ENCODE peak calls at places on chromosome 17, in five cellular contexts. One of them, this sample, is unnamed.

GRCh38 chr17:58047751-58048150 is 35.5 kb upstream of the DYNLL2 start:
- DNase-seq in IMR-90: no peak
- DNase-seq in thyroid gland: no peak
- DNase-seq in aorta: no peak
- DNase-seq in H7: no peak
- DNase-seq in this sample: no peak

GRCh38 chr17:58338907-58339774 is 10.5 kb upstream of the TSPOAP1 start:
- DNase-seq in IMR-90: peak
- DNase-seq in thyroid gland: no peak
- DNase-seq in aorta: peak
- DNase-seq in H7: peak
- DNase-seq in this sample: peak

GRCh38 chr17:58330997-58331814 is 2.6 kb upstream of the TSPOAP1 start:
- DNase-seq in IMR-90: no peak
- DNase-seq in thyroid gland: no peak
- DNase-seq in aorta: peak
- DNase-seq in H7: peak
- DNase-seq in this sample: no peak

GRCh38 chr17:46821482-46822387 is 3.2 kb upstream of the WNT3 start:
- DNase-seq in IMR-90: no peak
- DNase-seq in thyroid gland: no peak
- DNase-seq in aorta: no peak
- DNase-seq in H7: peak
- DNase-seq in this sample: no peak

GRCh38 chr17:37607637-37608368 is 1.4 kb downstream of the SYNRG start:
- DNase-seq in IMR-90: no peak
- DNase-seq in thyroid gland: no peak
- DNase-seq in aorta: no peak
- DNase-seq in H7: no peak
- DNase-seq in this sample: no peak

GRCh38 chr17:20068445-20068844 is 59.3 kb downstream of the SPECC1 start:
- DNase-seq in IMR-90: no peak
- DNase-seq in thyroid gland: no peak
- DNase-seq in aorta: no peak
- DNase-seq in H7: no peak
- DNase-seq in this sample: no peak

GRCh38 chr17:5126719-5127488 is 11.1 kb downstream of the USP6 start:
- DNase-seq in IMR-90: no peak
- DNase-seq in thyroid gland: no peak
- DNase-seq in aorta: no peak
- DNase-seq in H7: no peak
- DNase-seq in this sample: no peak

GRCh38 chr17:76527430-76528111 is 9.9 kb downstream of the CYGB start:
- DNase-seq in IMR-90: peak
- DNase-seq in thyroid gland: peak
- DNase-seq in aorta: no peak
- DNase-seq in H7: peak
- DNase-seq in this sample: peak

GRCh38 chr17:40828454-40829039 is 6.1 kb upstream of the KRT10 start:
- DNase-seq in IMR-90: peak
- DNase-seq in thyroid gland: peak
- DNase-seq in aorta: no peak
- DNase-seq in H7: no peak
- DNase-seq in this sample: no peak

GRCh38 chr17:82287849-82288601 is 14.5 kb upstream of the CSNK1D start:
- DNase-seq in IMR-90: peak
- DNase-seq in thyroid gland: no peak
- DNase-seq in aorta: peak
- DNase-seq in H7: no peak
- DNase-seq in this sample: peak

DNA sequence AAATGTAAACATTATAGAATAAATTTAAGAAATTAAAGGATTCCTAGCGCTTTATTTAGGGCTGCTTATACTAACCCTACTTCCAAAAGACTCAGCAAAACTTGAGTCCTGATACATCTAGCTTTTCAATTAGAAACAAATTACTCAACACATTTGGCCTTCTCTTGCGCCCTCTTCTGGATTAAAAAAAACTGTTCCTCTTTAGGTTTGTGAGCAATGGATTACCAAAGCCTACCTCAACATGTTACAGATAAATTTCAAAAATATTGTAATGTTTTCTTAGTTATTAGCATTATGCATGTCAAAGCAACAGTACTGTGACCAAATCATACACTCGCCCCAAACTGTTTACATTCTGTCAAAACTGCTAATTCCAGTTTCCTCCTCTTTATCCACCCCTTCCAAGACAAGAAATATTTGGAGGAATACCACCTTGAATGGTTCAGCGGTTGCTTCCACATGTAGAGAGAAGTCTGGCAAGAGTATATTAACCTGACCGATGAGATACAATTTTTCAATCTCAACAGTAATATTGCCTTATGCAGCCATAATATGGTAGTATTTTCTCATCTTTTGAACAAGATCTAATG is 2.7 kb downstream of the NUFIP2 start:
- DNase-seq in IMR-90: peak
- DNase-seq in thyroid gland: no peak
- DNase-seq in aorta: no peak
- DNase-seq in H7: peak
- DNase-seq in this sample: peak
- H3K4me3 ChIP-seq in IMR-90: peak
- H3K4me3 ChIP-seq in thyroid gland: no peak
- H3K4me3 ChIP-seq in aorta: peak
- H3K4me3 ChIP-seq in H7: peak
- H3K4me3 ChIP-seq in this sample: peak

GRCh38 chr17:66215529-66215911 is 13.7 kb downstream of the APOH start:
- DNase-seq in IMR-90: no peak
- DNase-seq in thyroid gland: no peak
- DNase-seq in aorta: no peak
- DNase-seq in H7: no peak
- DNase-seq in this sample: no peak

GRCh38 chr17:66221755-66222530 is 7.3 kb downstream of the APOH start:
- DNase-seq in IMR-90: no peak
- DNase-seq in thyroid gland: no peak
- DNase-seq in aorta: no peak
- DNase-seq in H7: no peak
- DNase-seq in this sample: no peak

GRCh38 chr17:66222772-66223350 is 6.4 kb downstream of the APOH start:
- DNase-seq in IMR-90: no peak
- DNase-seq in thyroid gland: no peak
- DNase-seq in aorta: no peak
- DNase-seq in H7: no peak
- DNase-seq in this sample: no peak

GRCh38 chr17:66221343-66221742 is 7.9 kb downstream of the APOH start:
- DNase-seq in IMR-90: no peak
- DNase-seq in thyroid gland: no peak
- DNase-seq in aorta: no peak
- DNase-seq in H7: no peak
- DNase-seq in this sample: no peak

GRCh38 chr17:66220079-66220835 is 9.0 kb downstream of the APOH start:
- DNase-seq in IMR-90: no peak
- DNase-seq in thyroid gland: no peak
- DNase-seq in aorta: no peak
- DNase-seq in H7: no peak
- DNase-seq in this sample: no peak
- H3K4me3 ChIP-seq in IMR-90: no peak
- H3K4me3 ChIP-seq in thyroid gland: no peak
- H3K4me3 ChIP-seq in aorta: no peak
- H3K4me3 ChIP-seq in H7: no peak
- H3K4me3 ChIP-seq in this sample: no peak

GRCh38 chr17:43456661-43457361 is 27.0 kb upstream of the DHX8 start:
- DNase-seq in IMR-90: peak
- DNase-seq in thyroid gland: no peak
- DNase-seq in aorta: no peak
- DNase-seq in H7: no peak
- DNase-seq in this sample: peak

GRCh38 chr17:43454888-43455287 is 28.9 kb upstream of the DHX8 start:
- DNase-seq in IMR-90: no peak
- DNase-seq in thyroid gland: no peak
- DNase-seq in aorta: no peak
- DNase-seq in H7: no peak
- DNase-seq in this sample: no peak

GRCh38 chr17:43456029-43456428 is 27.7 kb upstream of the DHX8 start:
- DNase-seq in IMR-90: no peak
- DNase-seq in thyroid gland: no peak
- DNase-seq in aorta: no peak
- DNase-seq in H7: no peak
- DNase-seq in this sample: no peak

GRCh38 chr17:43461185-43461584 is 22.6 kb upstream of the DHX8 start:
- DNase-seq in IMR-90: no peak
- DNase-seq in thyroid gland: no peak
- DNase-seq in aorta: no peak
- DNase-seq in H7: no peak
- DNase-seq in this sample: no peak

DNA sequence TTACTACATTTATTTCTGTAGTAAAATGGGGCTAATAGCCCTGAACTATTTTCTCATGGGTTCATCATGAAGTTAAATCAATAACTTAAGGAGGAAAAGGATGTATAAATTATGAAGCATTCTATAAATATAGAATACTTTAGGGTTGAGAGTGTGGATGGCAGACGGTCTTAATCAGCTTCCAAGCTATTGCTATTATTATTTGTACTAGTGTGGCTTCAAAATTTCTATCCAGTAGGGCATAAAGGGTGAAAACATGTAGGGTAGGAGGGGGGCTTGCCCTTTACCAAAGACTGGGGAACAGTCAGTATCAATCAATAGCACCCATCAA is 26.4 kb upstream of the DHX8 start:
- DNase-seq in IMR-90: peak
- DNase-seq in thyroid gland: no peak
- DNase-seq in aorta: no peak
- DNase-seq in H7: no peak
- DNase-seq in this sample: no peak
- H3K4me3 ChIP-seq in IMR-90: no peak
- H3K4me3 ChIP-seq in thyroid gland: no peak
- H3K4me3 ChIP-seq in aorta: no peak
- H3K4me3 ChIP-seq in H7: no peak
- H3K4me3 ChIP-seq in this sample: no peak

GRCh38 chr17:80667462-80668277 is 123.0 kb downstream of the RPTOR start:
- DNase-seq in IMR-90: no peak
- DNase-seq in thyroid gland: no peak
- DNase-seq in aorta: no peak
- DNase-seq in H7: no peak
- DNase-seq in this sample: no peak

GRCh38 chr17:80673152-80673920 is 128.7 kb downstream of the RPTOR start:
- DNase-seq in IMR-90: peak
- DNase-seq in thyroid gland: no peak
- DNase-seq in aorta: no peak
- DNase-seq in H7: no peak
- DNase-seq in this sample: peak

GRCh38 chr17:80668375-80669149 is 123.9 kb downstream of the RPTOR start:
- DNase-seq in IMR-90: no peak
- DNase-seq in thyroid gland: no peak
- DNase-seq in aorta: no peak
- DNase-seq in H7: no peak
- DNase-seq in this sample: no peak

GRCh38 chr17:80671823-80672105 is 127.1 kb downstream of the RPTOR start:
- DNase-seq in IMR-90: no peak
- DNase-seq in thyroid gland: no peak
- DNase-seq in aorta: no peak
- DNase-seq in H7: no peak
- DNase-seq in this sample: no peak

GRCh38 chr17:80671039-80671822 is 126.6 kb downstream of the RPTOR start:
- DNase-seq in IMR-90: no peak
- DNase-seq in thyroid gland: no peak
- DNase-seq in aorta: no peak
- DNase-seq in H7: no peak
- DNase-seq in this sample: no peak
- H3K4me3 ChIP-seq in IMR-90: no peak
- H3K4me3 ChIP-seq in thyroid gland: no peak
- H3K4me3 ChIP-seq in aorta: no peak
- H3K4me3 ChIP-seq in H7: no peak
- H3K4me3 ChIP-seq in this sample: no peak

This sample was measured in fibroblast of villous mesenchyme.